ENCODE peak calls at places on chromosome X, in four cellular contexts. One of them, this sample, is unnamed.

GRCh38 chrX:153744210-153745066 is 19.6 kb upstream of the PLXNB3 start:
- DNase-seq in suprapubic skin: peak; percentile 62
- DNase-seq in endothelial cell of umbilical vein: peak; percentile 10
- DNase-seq in GM12878: no peak
- DNase-seq in this sample: no peak

GRCh38 chrX:130083656-130084382 is 26.5 kb downstream of the ELF4 start:
- DNase-seq in suprapubic skin: no peak
- DNase-seq in GM12878: no peak
- DNase-seq in endothelial cell of umbilical vein: no peak
- DNase-seq in this sample: no peak

GRCh38 chrX:40009462-40009851 is 88.3 kb downstream of the BCOR start:
- DNase-seq in GM12878: no peak
- DNase-seq in suprapubic skin: no peak
- DNase-seq in endothelial cell of umbilical vein: no peak
- DNase-seq in this sample: no peak

GRCh38 chrX:74449937-74450330 is 28.6 kb downstream of the SLC16A2 start:
- DNase-seq in suprapubic skin: no peak
- DNase-seq in GM12878: no peak
- DNase-seq in endothelial cell of umbilical vein: no peak
- DNase-seq in this sample: no peak

GRCh38 chrX:150365953-150366911 is 3.1 kb downstream of the MAMLD1 start:
- DNase-seq in suprapubic skin: peak; percentile 80
- DNase-seq in endothelial cell of umbilical vein: peak; percentile 56
- DNase-seq in GM12878: no peak
- DNase-seq in this sample: no peak

GRCh38 chrX:40329616-40330015 is 231.9 kb upstream of the BCOR start:
- DNase-seq in GM12878: no peak
- DNase-seq in suprapubic skin: no peak
- DNase-seq in endothelial cell of umbilical vein: no peak
- DNase-seq in this sample: no peak

GRCh38 chrX:138791551-138791950 is 80.0 kb upstream of the FGF13 start:
- DNase-seq in suprapubic skin: no peak
- DNase-seq in GM12878: no peak
- DNase-seq in endothelial cell of umbilical vein: no peak
- DNase-seq in this sample: no peak

GRCh38 chrX:36957425-36958328 is 50.5 kb upstream of the FAM47C start:
- DNase-seq in suprapubic skin: no peak
- DNase-seq in endothelial cell of umbilical vein: peak; percentile 1
- DNase-seq in GM12878: no peak
- DNase-seq in this sample: peak; percentile 7

GRCh38 chrX:55908685-55909212 is 191.2 kb downstream of the RRAGB start:
- DNase-seq in endothelial cell of umbilical vein: peak; percentile 19
- DNase-seq in suprapubic skin: no peak
- DNase-seq in GM12878: no peak
- DNase-seq in this sample: peak; percentile 4

GRCh38 chrX:109533631-109534030 is 3.0 kb upstream of the NXT2 start:
- DNase-seq in GM12878: no peak
- DNase-seq in endothelial cell of umbilical vein: peak; percentile 81
- DNase-seq in suprapubic skin: no peak
- DNase-seq in this sample: no peak

GRCh38 chrX:107551546-107551945 is 76.8 kb upstream of the PRPS1 start:
- DNase-seq in suprapubic skin: no peak
- DNase-seq in endothelial cell of umbilical vein: no peak
- DNase-seq in GM12878: no peak
- DNase-seq in this sample: peak; percentile 34

GRCh38 chrX:17361620-17362019 is 13.4 kb upstream of the NHS start:
- DNase-seq in suprapubic skin: no peak
- DNase-seq in endothelial cell of umbilical vein: no peak
- DNase-seq in GM12878: no peak
- DNase-seq in this sample: no peak

GRCh38 chrX:154380787-154381186 is 1.7 kb downstream of the EMD start:
- DNase-seq in GM12878: no peak
- DNase-seq in endothelial cell of umbilical vein: no peak
- DNase-seq in suprapubic skin: no peak
- DNase-seq in this sample: no peak

GRCh38 chrX:119501511-119502148 is 33.4 kb downstream of the SLC25A5 start:
- DNase-seq in suprapubic skin: peak; percentile 45
- DNase-seq in GM12878: no peak
- DNase-seq in endothelial cell of umbilical vein: no peak
- DNase-seq in this sample: no peak

GRCh38 chrX:119503484-119503861 is 35.2 kb downstream of the SLC25A5 start:
- DNase-seq in GM12878: no peak
- DNase-seq in endothelial cell of umbilical vein: peak; percentile 59
- DNase-seq in suprapubic skin: peak; percentile 59
- DNase-seq in this sample: peak; percentile 48

GRCh38 chrX:119505945-119506344 is 37.7 kb downstream of the SLC25A5 start:
- DNase-seq in endothelial cell of umbilical vein: no peak
- DNase-seq in GM12878: no peak
- DNase-seq in suprapubic skin: no peak
- DNase-seq in this sample: no peak

GRCh38 chrX:119500061-119500800 is 32.0 kb downstream of the SLC25A5 start:
- DNase-seq in endothelial cell of umbilical vein: no peak
- DNase-seq in GM12878: no peak
- DNase-seq in suprapubic skin: no peak
- DNase-seq in this sample: no peak

GRCh38 chrX:119502727-119503483 is 34.7 kb downstream of the SLC25A5 start:
- DNase-seq in suprapubic skin: peak; percentile 71
- DNase-seq in endothelial cell of umbilical vein: peak; percentile 1
- DNase-seq in GM12878: no peak
- DNase-seq in this sample: peak; percentile 41
- TF ChIP-seq POLR2A in suprapubic skin: no peak
- TF ChIP-seq POLR2A in endothelial cell of umbilical vein: no peak
- TF ChIP-seq POLR2A in GM12878: no peak
- TF ChIP-seq POLR2A in this sample: no peak

GRCh38 chrX:106039920-106040319 is 1.4 kb upstream of the SERPINA7 start:
- DNase-seq in endothelial cell of umbilical vein: no peak
- DNase-seq in GM12878: no peak
- DNase-seq in suprapubic skin: no peak
- DNase-seq in this sample: no peak

GRCh38 chrX:106037835-106038473 is 573 bp downstream of the SERPINA7 start:
- DNase-seq in GM12878: no peak
- DNase-seq in endothelial cell of umbilical vein: no peak
- DNase-seq in suprapubic skin: no peak
- DNase-seq in this sample: no peak

GRCh38 chrX:106036716-106037115 is 1.8 kb downstream of the SERPINA7 start:
- DNase-seq in GM12878: no peak
- DNase-seq in endothelial cell of umbilical vein: no peak
- DNase-seq in suprapubic skin: no peak
- DNase-seq in this sample: no peak

GRCh38 chrX:106038625-106039024 is at the start of gene SERPINA7:
- DNase-seq in endothelial cell of umbilical vein: no peak
- DNase-seq in GM12878: no peak
- DNase-seq in suprapubic skin: no peak
- DNase-seq in this sample: no peak

DNA sequence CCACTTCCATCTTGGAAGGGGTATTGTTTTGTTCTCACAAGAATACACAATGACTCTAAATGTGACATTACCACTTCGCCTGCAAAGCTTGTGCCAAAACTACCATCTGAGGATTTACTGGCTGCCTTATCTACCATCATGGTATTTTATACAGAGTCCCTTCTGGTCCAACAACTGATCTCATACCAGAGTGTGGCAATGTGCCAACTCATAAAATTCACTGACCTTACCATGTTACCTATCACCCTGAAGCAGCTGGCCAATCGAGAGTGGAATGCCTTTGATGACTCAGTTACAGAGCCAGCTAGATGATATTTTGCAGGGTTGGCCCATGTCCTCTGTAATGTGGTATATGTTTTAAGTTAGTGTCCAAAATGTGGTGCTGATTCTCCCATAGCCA is 3.8 kb upstream of the SERPINA7 start:
- DNase-seq in suprapubic skin: no peak
- DNase-seq in GM12878: no peak
- DNase-seq in endothelial cell of umbilical vein: no peak
- DNase-seq in this sample: peak; percentile 58
- TF ChIP-seq POLR2AphosphoS5 in suprapubic skin: no peak
- TF ChIP-seq POLR2AphosphoS5 in GM12878: no peak
- TF ChIP-seq POLR2AphosphoS5 in endothelial cell of umbilical vein: no peak
- TF ChIP-seq POLR2AphosphoS5 in this sample: peak; percentile 66

DNA sequence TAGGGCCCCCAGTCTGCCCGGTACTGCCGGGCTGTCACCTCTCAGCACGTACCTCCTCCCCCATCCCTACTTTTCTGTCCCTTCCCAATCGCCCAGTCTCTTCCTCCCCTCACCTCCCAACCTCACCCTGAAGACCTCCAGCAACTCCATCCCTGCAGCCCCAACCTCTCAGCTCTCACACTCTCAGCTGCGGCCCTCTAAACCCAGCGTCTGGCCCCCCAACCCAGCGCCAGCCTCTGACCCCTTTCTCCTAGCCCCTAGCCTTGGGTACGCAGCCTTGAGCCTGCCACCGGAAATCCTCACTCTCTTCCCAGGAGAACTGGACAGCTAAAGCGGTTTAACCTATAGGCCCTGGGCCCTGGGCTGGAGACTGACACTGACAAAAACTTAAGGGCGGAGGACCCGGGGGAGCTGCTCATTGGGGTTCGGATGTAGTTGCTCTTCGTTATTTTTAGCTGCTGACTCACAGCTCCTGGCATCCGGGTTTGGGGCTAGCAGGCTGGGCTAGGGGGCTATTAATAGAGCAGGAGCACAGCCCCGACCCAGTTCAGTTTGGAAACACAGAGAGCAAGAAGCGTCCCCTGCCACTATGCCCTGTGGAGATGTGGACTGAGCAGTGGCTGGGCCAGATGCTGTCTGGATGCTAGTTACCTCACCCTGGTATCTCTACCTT is 9.6 kb upstream of the DLG3 start:
- DNase-seq in suprapubic skin: no peak
- DNase-seq in GM12878: no peak
- DNase-seq in endothelial cell of umbilical vein: no peak
- DNase-seq in this sample: no peak
- H3K27ac ChIP-seq in suprapubic skin: no peak overlapping the region
- H3K27ac ChIP-seq in GM12878: no peak overlapping the region
- H3K27ac ChIP-seq in endothelial cell of umbilical vein: peak overlapping the region; percentile 7
- H3K27ac ChIP-seq in this sample: no peak overlapping the region

DNA sequence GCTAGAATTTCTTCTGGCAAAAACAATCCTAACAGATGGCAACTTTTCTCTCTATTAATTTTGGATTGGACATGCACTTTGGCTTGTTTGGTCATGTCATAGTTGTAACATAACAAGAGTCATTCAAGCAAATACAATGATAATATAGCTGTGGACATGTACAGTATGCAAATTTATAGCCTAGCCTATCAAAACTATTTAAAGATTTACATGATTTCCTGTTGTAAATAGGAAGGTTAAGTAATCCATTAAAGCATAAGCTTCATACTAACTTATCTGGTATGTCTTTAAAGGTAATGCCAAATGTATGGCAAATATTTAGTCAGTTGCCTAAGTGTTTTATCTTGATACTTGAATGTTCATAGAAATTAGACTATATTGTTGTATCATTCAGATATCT is 45.3 kb downstream of the RPA4 start:
- DNase-seq in suprapubic skin: no peak
- DNase-seq in GM12878: no peak
- DNase-seq in endothelial cell of umbilical vein: no peak
- DNase-seq in this sample: no peak
- TF ChIP-seq POLR2A in suprapubic skin: no peak
- TF ChIP-seq POLR2A in GM12878: no peak
- TF ChIP-seq POLR2A in endothelial cell of umbilical vein: no peak
- TF ChIP-seq POLR2A in this sample: no peak

DNA sequence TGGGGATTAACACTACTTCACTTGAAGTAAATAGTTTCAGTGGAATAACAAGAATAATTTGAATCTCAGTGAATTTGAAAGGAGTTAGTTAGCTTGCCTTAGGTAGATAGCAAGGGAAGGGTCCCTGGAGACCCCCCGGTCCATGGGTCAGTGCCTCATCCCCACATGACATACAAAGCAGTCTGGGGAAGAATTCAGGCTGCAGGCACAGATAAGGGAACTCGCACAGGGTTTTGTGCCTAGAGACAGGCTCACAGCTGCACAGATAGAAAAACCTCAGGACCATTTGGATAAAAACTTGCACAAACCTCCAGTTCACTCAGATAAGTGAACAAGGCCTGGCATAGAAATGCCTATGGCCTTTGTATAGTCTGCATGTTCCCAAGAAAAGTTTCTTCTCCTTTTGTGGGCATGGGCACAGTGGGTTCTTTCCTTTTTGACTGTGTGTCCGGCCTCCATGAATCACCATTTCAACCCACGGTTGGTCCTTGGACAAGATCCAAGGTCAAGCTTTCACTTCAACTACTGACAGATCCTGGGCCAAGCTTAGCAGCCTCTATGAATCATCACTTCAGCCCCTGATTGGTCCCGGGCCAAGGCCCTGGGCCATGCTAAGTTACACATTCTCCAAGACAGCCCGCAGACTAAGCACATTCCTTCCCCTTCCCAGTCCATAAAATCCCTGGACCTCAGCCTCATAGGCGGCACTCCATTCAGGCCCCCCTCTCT is 108.3 kb upstream of the KLHL4 start:
- DNase-seq in endothelial cell of umbilical vein: peak; percentile 96
- DNase-seq in GM12878: no peak
- DNase-seq in suprapubic skin: no peak
- DNase-seq in this sample: no peak
- TF ChIP-seq POLR2AphosphoS5 in endothelial cell of umbilical vein: peak; percentile 52
- TF ChIP-seq POLR2AphosphoS5 in GM12878: no peak
- TF ChIP-seq POLR2AphosphoS5 in suprapubic skin: no peak
- TF ChIP-seq POLR2AphosphoS5 in this sample: no peak

GRCh38 chrX:65574356-65574755 is 39.8 kb upstream of the LAS1L start:
- DNase-seq in endothelial cell of umbilical vein: no peak
- DNase-seq in GM12878: no peak
- DNase-seq in suprapubic skin: no peak
- DNase-seq in this sample: no peak
- H3K27ac ChIP-seq in endothelial cell of umbilical vein: no peak overlapping the region
- H3K27ac ChIP-seq in GM12878: no peak overlapping the region
- H3K27ac ChIP-seq in suprapubic skin: no peak overlapping the region
- H3K27ac ChIP-seq in this sample: no peak overlapping the region

GRCh38 chrX:71181910-71182799 is 37.5 kb downstream of the NLGN3 start:
- DNase-seq in GM12878: peak; percentile 82
- DNase-seq in suprapubic skin: peak; percentile 86
- DNase-seq in endothelial cell of umbilical vein: peak; percentile 95
- DNase-seq in this sample: peak; percentile 88
- TF ChIP-seq POLR2A in GM12878: peak; percentile 80
- TF ChIP-seq POLR2A in suprapubic skin: no peak
- TF ChIP-seq POLR2A in endothelial cell of umbilical vein: peak; percentile 68
- TF ChIP-seq POLR2A in this sample: peak; percentile 76